ENCODE peak calls at places on chromosomes 16 and 17, in four cellular contexts. G is activated CD8-positive, alpha-beta memory T cell treated with anti-CD3 and anti-CD28 coated beads, Interleukin-2, amount 50 U/mL, for 48 hours; R is CD8-positive, alpha-beta memory T cell; B is SK-N-DZ. V is an unnamed sample.

GRCh38 chr16:85136705-85137322 is 24.5 kb upstream of the CIBAR2 start:
- DNase-seq in R (no peak), G (no peak), B (peak; percentile 83), V (no peak)

GRCh38 chr16:51328708-51329107 is 177.6 kb upstream of the SALL1 start:
- DNase-seq in B (no peak), R (no peak), G (no peak), V (no peak)

GRCh38 chr17:30413109-30413508 is 34.4 kb downstream of the CPD start:
- DNase-seq in R (no peak), G (no peak), B (no peak), V (no peak)

GRCh38 chr16:3577302-3577752 is at the start of gene NLRC3:
- DNase-seq in B (no peak), R (peak; percentile 60), G (peak; percentile 75), V (no peak)

GRCh38 chr17:80516533-80516932 is 28.1 kb upstream of the RPTOR start:
- DNase-seq in R (no peak), G (no peak), B (no peak), V (no peak)

GRCh38 chr17:51397361-51398127 is 137.2 kb downstream of the UTP18 start:
- DNase-seq in B (no peak), G (no peak), R (no peak), V (no peak)

GRCh38 chr16:16120382-16121184 is 102.7 kb downstream of the ABCC6 start:
- DNase-seq in B (no peak), R (no peak), G (no peak), V (peak; percentile 31)

GRCh38 chr17:29004081-29004692 is 1.6 kb downstream of the SEZ6 start:
- DNase-seq in R (no peak), G (no peak), B (no peak), V (no peak)

GRCh38 chr17:28570716-28571254 is 539 bp downstream of the PIGS start:
- DNase-seq in R (peak; percentile 39), B (peak; percentile 67), G (peak; percentile 78), V (peak; percentile 33)

GRCh38 chr17:27946521-27946920 is 53.4 kb upstream of the LYRM9 start:
- DNase-seq in R (no peak), B (no peak), G (no peak), V (no peak)

GRCh38 chr16:2874584-2875362 is 8.2 kb upstream of the FLYWCH2 start:
- DNase-seq in G (peak; percentile 87), R (peak; percentile 58), B (peak; percentile 75), V (peak; percentile 65)

GRCh38 chr17:78915872-78916632 is 9.1 kb downstream of the TIMP2 start:
- DNase-seq in G (no peak), B (no peak), R (no peak), V (no peak)

GRCh38 chr17:49964539-49965521 is 4.2 kb upstream of the DLX4 start:
- DNase-seq in R (peak; percentile 33), B (no peak), G (peak; percentile 69), V (no peak)

GRCh38 chr17:39935896-39936295 is 8.4 kb downstream of the LRRC3C start:
- DNase-seq in R (no peak), G (no peak), B (no peak), V (no peak)

GRCh38 chr16:23863511-23864422 is 28.0 kb downstream of the PRKCB start:
- DNase-seq in R (peak; percentile 52), G (no peak), B (no peak), V (no peak)

GRCh38 chr16:55369151-55369550 is 45.1 kb downstream of the IRX6 start:
- DNase-seq in G (no peak), R (no peak), B (no peak), V (no peak)

GRCh38 chr17:58679263-58680037 is 12.4 kb downstream of the TEX14 start:
- DNase-seq in B (peak; percentile 73), G (no peak), R (no peak), V (no peak)

GRCh38 chr16:87918314-87918713 is 18.0 kb downstream of the CA5A start:
- DNase-seq in B (no peak), R (no peak), G (no peak), V (peak; percentile 20)

GRCh38 chr17:74042241-74042640 is 161.2 kb upstream of the RPL38 start:
- DNase-seq in B (no peak), R (no peak), G (no peak), V (peak; percentile 67)

GRCh38 chr17:14953405-14953804 is 311.7 kb downstream of the PMP22 start:
- DNase-seq in G (no peak), R (no peak), B (no peak), V (no peak)

GRCh38 chr16:87441886-87442580 is 49.9 kb downstream of the MAP1LC3B start:
- DNase-seq in B (no peak), G (no peak), R (no peak), V (no peak)

GRCh38 chr17:5584383-5584951 is at the start of gene NLRP1:
- DNase-seq in B (no peak), G (peak; percentile 92), R (peak; percentile 92), V (no peak)